ENCODE peak calls at places on chromosomes 16 and 17, in seven cellular contexts. O is suprapubic skin, S is NCI-H2029 treated with DMSO at 0.1 percent for 48 hours, Y is left lung, M is progenitor cell of endocrine pancreas, U is NCI-H1694 treated with DMSO at 0.1 percent for 48 hours, W is amygdala. T is an unnamed sample.

GRCh38 chr17:74642995-74643394 is 19.5 kb upstream of the CD300E start:
- DNase-seq in W (no peak), U (no peak), S (no peak), O (no peak), Y (no peak), M (no peak), T (no peak)

GRCh38 chr17:40320771-40321501 is 12.0 kb downstream of the RARA start:
- DNase-seq in M (no peak), Y (peak; percentile 83), U (no peak), S (no peak), W (no peak), O (peak; percentile 93), T (no peak)

GRCh38 chr17:50033316-50033715 is 22.6 kb upstream of the ITGA3 start:
- DNase-seq in O (no peak), Y (no peak), W (no peak), M (no peak), S (no peak), U (no peak), T (no peak)

GRCh38 chr17:49003557-49004511 is 6.6 kb downstream of the IGF2BP1 start:
- DNase-seq in O (no peak), U (no peak), S (no peak), Y (no peak), M (peak; percentile 9), W (no peak), T (no peak)

GRCh38 chr17:82957469-82957795 is 117.6 kb upstream of the ZNF750 start:
- DNase-seq in S (no peak), Y (no peak), O (peak; percentile 44), M (no peak), W (no peak), U (no peak), T (no peak)

GRCh38 chr16:77894054-77894632 is 105.8 kb downstream of the VAT1L start:
- DNase-seq in Y (no peak), U (no peak), M (no peak), O (no peak), S (no peak), W (no peak), T (no peak)

GRCh38 chr16:66641387-66641786 is 36.9 kb downstream of the CMTM3 start:
- DNase-seq in M (no peak), U (no peak), S (no peak), W (no peak), Y (no peak), O (no peak), T (no peak)

GRCh38 chr16:76729525-76729924 is 452.3 kb downstream of the CNTNAP4 start:
- DNase-seq in S (no peak), O (no peak), Y (no peak), W (no peak), M (no peak), U (no peak), T (peak; percentile 40)

GRCh38 chr17:82330322-82331239 is 3.0 kb downstream of the SECTM1 start:
- DNase-seq in Y (peak; percentile 77), M (no peak), S (peak; percentile 39), U (peak; percentile 81), O (no peak), W (no peak), T (no peak)

GRCh38 chr17:586920-587319 is 127.7 kb downstream of the VPS53 start:
- DNase-seq in Y (no peak), O (no peak), S (no peak), U (no peak), W (no peak), M (no peak), T (no peak)

GRCh38 chr17:55177159-55177913 is 87.4 kb upstream of the HLF start:
- DNase-seq in M (no peak), Y (no peak), O (no peak), W (no peak), U (peak; percentile 53), S (no peak), T (no peak)

T was measured in LNCaP clone FGC.